ENCODE peak calls at places on chromosomes 16 and 17, in six cellular contexts. Z is activated T-helper 9 cell treated with anti-CD3 and anti-CD28 coated beads, Interleukin-2, amount 50 U/mL, for 16 hours; G is HT-29; Y is CD8-positive, alpha-beta memory T cell; D is NCI-H748 treated with DMSO at 0.1 percent for 48 hours; K is activated T-helper 1 cell treated with Interleukin-2 at 50 U/mL for 16 hours. O is an unnamed sample.

GRCh38 chr16:23465179-23465578 is 12.2 kb upstream of the COG7 start:
- DNase-seq in Z (no peak), G (no peak), Y (no peak), D (no peak), K (no peak), O (no peak)

GRCh38 chr17:78374631-78375274 is 3.7 kb upstream of the PGS1 start:
- DNase-seq in Z (no peak), G (no peak), Y (no peak), D (no peak), K (no peak), O (no peak)

GRCh38 chr17:80789356-80789902 is 202.2 kb upstream of the CHMP6 start:
- DNase-seq in Z (no peak), G (no peak), Y (no peak), D (no peak), K (no peak), O (no peak)

GRCh38 chr17:79982986-79983385 is 52.7 kb downstream of the TBC1D16 start:
- DNase-seq in Z (no peak), G (no peak), Y (peak), D (no peak), K (no peak), O (no peak)

GRCh38 chr16:86584726-86585721 is 6.7 kb downstream of the FOXL1 start:
- DNase-seq in Z (no peak), G (no peak), Y (no peak), D (no peak), K (no peak), O (no peak)

GRCh38 chr16:85398688-85399582 is 214.2 kb upstream of the GSE1 start:
- DNase-seq in Z (no peak), G (no peak), Y (peak), D (no peak), K (no peak), O (no peak)

GRCh38 chr16:85394511-85395206 is 218.5 kb upstream of the GSE1 start:
- DNase-seq in Z (no peak), G (peak), Y (peak), D (no peak), K (no peak), O (no peak)

GRCh38 chr17:29112780-29113295 is 67.4 kb downstream of the MYO18A start:
- DNase-seq in Z (no peak), G (no peak), Y (no peak), D (no peak), K (no peak), O (no peak)

GRCh38 chr16:24728891-24729242 is 584 bp upstream of the TNRC6A start:
- DNase-seq in Z (no peak), G (peak), Y (no peak), D (no peak), K (no peak), O (no peak)

GRCh38 chr17:17525331-17525730 is 29.1 kb upstream of the RASD1 start:
- DNase-seq in Z (no peak), G (no peak), Y (no peak), D (no peak), K (no peak), O (peak)

GRCh38 chr17:79950711-79951110 is 85.0 kb downstream of the TBC1D16 start:
- DNase-seq in Z (no peak), G (no peak), Y (peak), D (no peak), K (no peak), O (no peak)

GRCh38 chr17:7560172-7561027 is 1.3 kb upstream of the SENP3 start:
- DNase-seq in Z (peak), G (peak), Y (peak), D (no peak), K (no peak), O (peak)

GRCh38 chr16:30736995-30737793 is 11.0 kb upstream of the PHKG2 start:
- DNase-seq in Z (no peak), G (no peak), Y (no peak), D (no peak), K (no peak), O (no peak)

GRCh38 chr17:78645421-78646295 is 68.5 kb upstream of the DNAH17 start:
- DNase-seq in Z (peak), G (no peak), Y (no peak), D (no peak), K (peak), O (peak)

GRCh38 chr17:82272495-82273326 is 789 bp downstream of the CSNK1D start:
- DNase-seq in Z (peak), G (no peak), Y (peak), D (no peak), K (peak), O (peak)

GRCh38 chr16:28313587-28313986 is 21.3 kb downstream of the SBK1 start:
- DNase-seq in Z (no peak), G (no peak), Y (no peak), D (no peak), K (no peak), O (no peak)

GRCh38 chr16:55444754-55445485 is 34.1 kb upstream of the MMP2 start:
- DNase-seq in Z (no peak), G (no peak), Y (no peak), D (no peak), K (no peak), O (no peak)

GRCh38 chr16:21194771-21195301 is 16.5 kb downstream of the ZP2 start:
- DNase-seq in Z (no peak), G (no peak), Y (no peak), D (no peak), K (no peak), O (no peak)

GRCh38 chr17:7590743-7591142 is 849 bp upstream of the SOX15 start:
- DNase-seq in Z (no peak), G (no peak), Y (no peak), D (no peak), K (no peak), O (no peak)

GRCh38 chr17:9125722-9126121 is 104.4 kb downstream of the NTN1 start:
- DNase-seq in Z (no peak), G (no peak), Y (no peak), D (no peak), K (no peak), O (no peak)

GRCh38 chr16:57012353-57012752 is 23.0 kb downstream of the NLRC5 start:
- DNase-seq in Z (no peak), G (no peak), Y (no peak), D (no peak), K (no peak), O (no peak)

GRCh38 chr17:15279011-15279477 is 13.9 kb upstream of the PMP22 start:
- DNase-seq in Z (no peak), G (no peak), Y (no peak), D (no peak), K (no peak), O (no peak)

O was measured in NCI-H146.